ENCODE peak calls at places on chromosomes 2 and 18, in five cellular contexts. One of them, this sample, is unnamed.

GRCh38 chr2:26894136-26894535 is 46.2 kb downstream of the DPYSL5 start:
- DNase-seq in DND-41: no peak
- DNase-seq in astrocyte: no peak
- DNase-seq in HCT116: no peak
- DNase-seq in GM23248: no peak
- DNase-seq in this sample: no peak

GRCh38 chr2:27118525-27119329 is at the start of gene CGREF1:
- DNase-seq in DND-41: no peak
- DNase-seq in GM23248: peak
- DNase-seq in astrocyte: no peak
- DNase-seq in HCT116: no peak
- DNase-seq in this sample: no peak

GRCh38 chr2:28716265-28716865 is 35.3 kb upstream of the PPP1CB start:
- DNase-seq in DND-41: no peak
- DNase-seq in GM23248: peak
- DNase-seq in astrocyte: peak
- DNase-seq in HCT116: peak
- DNase-seq in this sample: no peak

GRCh38 chr18:56570971-56571370 is 67.4 kb downstream of the TXNL1 start:
- DNase-seq in HCT116: no peak
- DNase-seq in astrocyte: no peak
- DNase-seq in GM23248: no peak
- DNase-seq in DND-41: no peak
- DNase-seq in this sample: no peak

GRCh38 chr18:31218671-31219383 is 56.2 kb upstream of the DSC1 start:
- DNase-seq in DND-41: no peak
- DNase-seq in HCT116: no peak
- DNase-seq in astrocyte: no peak
- DNase-seq in GM23248: no peak
- DNase-seq in this sample: no peak

GRCh38 chr2:96816836-96817702 is 1.0 kb downstream of the CNNM3 start:
- DNase-seq in astrocyte: peak
- DNase-seq in DND-41: no peak
- DNase-seq in GM23248: peak
- DNase-seq in HCT116: no peak
- DNase-seq in this sample: no peak

GRCh38 chr2:37358466-37358865 is 14.0 kb downstream of the QPCT start:
- DNase-seq in astrocyte: no peak
- DNase-seq in HCT116: no peak
- DNase-seq in GM23248: no peak
- DNase-seq in DND-41: no peak
- DNase-seq in this sample: peak

GRCh38 chr2:136154384-136154783 is 36.4 kb upstream of the CXCR4 start:
- DNase-seq in DND-41: no peak
- DNase-seq in astrocyte: no peak
- DNase-seq in GM23248: no peak
- DNase-seq in HCT116: no peak
- DNase-seq in this sample: no peak

GRCh38 chr2:11984556-11985158 is 238.2 kb downstream of the LPIN1 start:
- DNase-seq in GM23248: no peak
- DNase-seq in HCT116: no peak
- DNase-seq in astrocyte: no peak
- DNase-seq in DND-41: peak
- DNase-seq in this sample: no peak

GRCh38 chr2:168490015-168490874 is 34.2 kb downstream of the CERS6 start:
- DNase-seq in DND-41: peak
- DNase-seq in HCT116: no peak
- DNase-seq in GM23248: peak
- DNase-seq in astrocyte: peak
- DNase-seq in this sample: peak

GRCh38 chr2:70678576-70679143 is 89.3 kb downstream of the ADD2 start:
- DNase-seq in HCT116: no peak
- DNase-seq in astrocyte: no peak
- DNase-seq in DND-41: no peak
- DNase-seq in GM23248: no peak
- DNase-seq in this sample: no peak

DNA sequence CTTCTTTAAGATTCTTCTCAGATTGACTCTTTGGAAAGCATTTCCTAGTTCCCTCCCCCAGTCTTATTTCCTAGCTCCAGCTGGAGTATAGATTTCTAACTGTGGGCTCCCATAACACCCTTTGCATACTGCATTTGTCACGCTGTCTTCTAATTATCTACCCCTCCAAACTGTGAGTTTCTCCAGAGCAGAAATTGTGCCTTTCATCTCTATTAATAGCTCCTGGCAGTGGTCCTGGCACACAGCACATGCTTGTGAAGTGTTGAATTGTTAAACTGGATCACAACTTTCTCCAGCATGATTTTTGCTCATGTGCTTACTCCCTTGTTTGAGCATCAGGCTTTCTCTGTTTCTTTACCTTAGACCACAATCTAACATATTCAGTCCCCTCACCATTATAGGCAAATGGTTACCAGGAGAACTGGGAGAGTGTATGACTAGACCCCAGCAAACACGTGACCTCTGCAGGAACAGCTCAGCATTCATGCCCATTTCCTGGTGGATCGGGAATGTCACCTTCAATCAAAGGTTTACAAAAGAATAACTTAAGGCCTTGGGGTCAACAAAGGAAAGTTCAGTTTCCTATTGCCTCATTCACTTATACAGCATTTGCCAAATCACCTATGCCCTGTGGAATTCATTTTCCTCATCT is 175.7 kb upstream of the TANK start:
- DNase-seq in astrocyte: no peak
- DNase-seq in HCT116: no peak
- DNase-seq in GM23248: peak
- DNase-seq in DND-41: no peak
- DNase-seq in this sample: no peak
- H2AFZ ChIP-seq in astrocyte: no peak
- H2AFZ ChIP-seq in HCT116: no peak
- H2AFZ ChIP-seq in GM23248: no peak
- H2AFZ ChIP-seq in DND-41: no peak
- H2AFZ ChIP-seq in this sample: no peak

DNA sequence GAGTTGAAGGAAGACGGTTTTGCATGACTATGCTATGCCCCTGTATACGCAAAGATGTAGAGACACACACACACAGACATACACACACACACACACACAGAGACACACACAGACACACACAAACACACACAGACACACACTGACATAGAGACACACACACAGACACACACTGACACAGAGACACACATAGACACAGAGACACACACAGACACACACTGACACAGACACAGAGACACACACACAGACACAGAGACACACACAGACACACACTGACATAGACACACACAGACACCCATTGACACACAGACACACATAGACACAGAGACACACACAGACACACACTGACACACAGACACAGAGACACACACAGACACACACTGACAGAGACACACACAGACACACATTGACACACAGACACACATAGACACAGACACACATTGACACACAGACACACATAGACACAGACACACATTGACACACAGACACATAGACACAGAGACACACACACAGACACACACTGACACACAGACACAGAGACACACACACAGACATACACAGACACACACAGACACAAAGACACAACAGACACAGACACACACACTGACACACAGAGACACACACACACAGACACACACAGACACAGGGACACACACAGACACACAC is 121.3 kb downstream of the BCL2 start:
- DNase-seq in GM23248: no peak
- DNase-seq in HCT116: no peak
- DNase-seq in DND-41: no peak
- DNase-seq in astrocyte: no peak
- DNase-seq in this sample: no peak
- H3K4me3 ChIP-seq in GM23248: no peak
- H3K4me3 ChIP-seq in HCT116: no peak
- H3K4me3 ChIP-seq in DND-41: peak
- H3K4me3 ChIP-seq in astrocyte: no peak
- H3K4me3 ChIP-seq in this sample: no peak

GRCh38 chr18:8991131-8991530 is 111.4 kb upstream of the NDUFV2 start:
- DNase-seq in HCT116: no peak
- DNase-seq in astrocyte: no peak
- DNase-seq in GM23248: peak
- DNase-seq in DND-41: no peak
- DNase-seq in this sample: no peak
- H2AFZ ChIP-seq in HCT116: no peak
- H2AFZ ChIP-seq in astrocyte: no peak
- H2AFZ ChIP-seq in GM23248: peak
- H2AFZ ChIP-seq in DND-41: no peak
- H2AFZ ChIP-seq in this sample: peak

DNA sequence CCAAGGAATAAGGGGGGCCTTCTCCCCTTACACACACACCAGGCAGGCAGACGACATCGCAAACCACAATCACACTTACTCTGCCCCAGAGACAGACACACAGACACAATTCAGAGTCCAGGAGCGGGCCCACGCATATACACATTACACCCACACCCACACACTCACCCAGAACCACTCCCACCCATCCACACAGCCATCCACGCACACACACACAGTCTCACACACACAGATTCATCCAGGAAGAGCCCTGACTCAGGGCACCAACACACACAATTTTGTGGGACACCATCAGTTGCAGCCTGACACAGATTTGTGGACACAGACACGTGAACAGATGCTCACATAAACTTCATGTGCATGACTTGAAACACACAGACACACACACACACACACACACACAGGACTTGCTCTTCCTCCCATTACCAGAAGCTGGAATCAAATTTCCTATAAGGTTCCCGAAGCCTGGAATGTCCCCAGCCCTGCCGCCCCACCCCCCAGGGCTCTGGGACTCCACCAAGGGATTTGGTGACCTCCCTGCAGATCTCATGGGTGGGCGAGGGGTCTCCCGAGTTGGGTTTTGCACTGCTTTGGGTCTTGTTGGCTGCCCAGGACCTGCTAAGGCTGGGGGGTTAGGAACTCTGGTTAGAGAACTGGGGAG is 23.5 kb downstream of the TNS1 start:
- DNase-seq in astrocyte: peak
- DNase-seq in GM23248: peak
- DNase-seq in HCT116: no peak
- DNase-seq in DND-41: no peak
- DNase-seq in this sample: no peak
- H3K4me3 ChIP-seq in astrocyte: peak
- H3K4me3 ChIP-seq in GM23248: no peak
- H3K4me3 ChIP-seq in HCT116: no peak
- H3K4me3 ChIP-seq in DND-41: no peak
- H3K4me3 ChIP-seq in this sample: no peak

GRCh38 chr2:215850380-215850779 is 163.0 kb downstream of the MREG start:
- DNase-seq in DND-41: no peak
- DNase-seq in GM23248: peak
- DNase-seq in HCT116: no peak
- DNase-seq in astrocyte: no peak
- DNase-seq in this sample: no peak

GRCh38 chr2:215848679-215849078 is 164.7 kb downstream of the MREG start:
- DNase-seq in HCT116: no peak
- DNase-seq in astrocyte: no peak
- DNase-seq in DND-41: no peak
- DNase-seq in GM23248: no peak
- DNase-seq in this sample: no peak

GRCh38 chr2:215849771-215850170 is 163.6 kb downstream of the MREG start:
- DNase-seq in DND-41: no peak
- DNase-seq in astrocyte: no peak
- DNase-seq in GM23248: no peak
- DNase-seq in HCT116: no peak
- DNase-seq in this sample: no peak

GRCh38 chr2:215848146-215848545 is 165.2 kb downstream of the MREG start:
- DNase-seq in GM23248: no peak
- DNase-seq in DND-41: no peak
- DNase-seq in astrocyte: no peak
- DNase-seq in HCT116: no peak
- DNase-seq in this sample: no peak

DNA sequence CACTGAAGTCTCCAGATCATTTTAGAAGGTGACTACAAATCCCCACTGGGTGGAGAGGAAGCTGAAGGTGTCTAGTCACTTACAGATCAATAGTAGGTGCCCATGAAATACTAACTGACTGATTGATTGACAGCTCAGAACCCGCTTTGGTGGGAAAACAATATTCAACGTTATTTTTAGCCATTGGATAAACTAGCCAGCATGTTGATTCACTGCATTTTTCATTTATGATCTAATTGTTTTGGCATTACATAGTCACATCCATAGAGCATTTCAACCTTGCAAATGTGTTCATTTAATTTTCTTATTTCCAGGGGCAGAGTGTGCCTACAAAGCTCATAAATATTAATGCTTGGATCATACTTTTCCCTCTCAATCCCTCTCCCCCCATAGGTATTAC is 162.3 kb downstream of the MREG start:
- DNase-seq in GM23248: peak
- DNase-seq in HCT116: no peak
- DNase-seq in DND-41: no peak
- DNase-seq in astrocyte: peak
- DNase-seq in this sample: no peak
- H2AFZ ChIP-seq in GM23248: peak
- H2AFZ ChIP-seq in HCT116: no peak
- H2AFZ ChIP-seq in DND-41: no peak
- H2AFZ ChIP-seq in astrocyte: peak
- H2AFZ ChIP-seq in this sample: no peak

GRCh38 chr2:189952536-189953109 is 109.9 kb downstream of the MSTN start:
- DNase-seq in HCT116: no peak
- DNase-seq in GM23248: no peak
- DNase-seq in DND-41: no peak
- DNase-seq in astrocyte: no peak
- DNase-seq in this sample: peak
- H3K4me3 ChIP-seq in HCT116: no peak
- H3K4me3 ChIP-seq in GM23248: no peak
- H3K4me3 ChIP-seq in DND-41: no peak
- H3K4me3 ChIP-seq in astrocyte: no peak
- H3K4me3 ChIP-seq in this sample: peak

DNA sequence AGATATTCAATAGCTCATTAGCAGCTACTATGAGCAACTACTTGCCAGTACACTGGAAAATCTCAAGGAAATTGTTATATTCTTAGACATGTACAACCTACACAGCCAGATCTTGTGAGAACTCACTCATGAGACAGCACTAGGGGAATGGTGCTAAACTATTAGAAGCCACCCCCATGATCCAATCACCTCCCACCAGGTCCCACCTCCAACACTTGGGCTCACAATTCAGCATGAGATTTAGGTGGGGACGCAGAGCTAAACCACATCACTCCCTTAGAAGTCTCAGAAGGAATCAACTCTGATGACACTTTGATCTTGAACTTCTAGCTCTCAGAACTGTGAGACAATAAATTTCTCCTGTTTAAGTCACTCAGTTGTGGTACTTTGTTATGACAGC is 418.3 kb upstream of the SPHKAP start:
- DNase-seq in DND-41: no peak
- DNase-seq in astrocyte: peak
- DNase-seq in HCT116: no peak
- DNase-seq in GM23248: peak
- DNase-seq in this sample: no peak
- H2AFZ ChIP-seq in DND-41: no peak
- H2AFZ ChIP-seq in astrocyte: no peak
- H2AFZ ChIP-seq in HCT116: no peak
- H2AFZ ChIP-seq in GM23248: peak
- H2AFZ ChIP-seq in this sample: no peak